ENCODE peak calls at places on chromosomes 11 and 22, in eight cellular contexts. F, V, H, R, E, S, C and M are unnamed samples.

GRCh38 chr11:15849265-15849664 is 507.1 kb downstream of the SOX6 start:
- DNase-seq in F (no peak), V (no peak), H (no peak), R (no peak), E (no peak), S (no peak), C (no peak), M (no peak)

GRCh38 chr11:73387594-73388021 is 11.4 kb downstream of the RELT start:
- DNase-seq in F (no peak), V (no peak), H (no peak), R (no peak), E (no peak), S (no peak), C (no peak), M (no peak)

GRCh38 chr11:6531267-6531752 is 34.2 kb downstream of the DNHD1 start:
- DNase-seq in F (peak; percentile 24), V (peak; percentile 56), H (peak; percentile 38), R (no peak), E (peak; percentile 41), S (no peak), C (peak; percentile 61), M (no peak)

GRCh38 chr22:42596376-42596775 is 18.3 kb downstream of the POLDIP3 start:
- DNase-seq in F (no peak), V (no peak), H (peak; percentile 43), R (no peak), E (no peak), S (no peak), C (no peak), M (no peak)

GRCh38 chr22:29144786-29145160 is 60.9 kb upstream of the EMID1 start:
- DNase-seq in F (no peak), V (no peak), H (no peak), R (peak; percentile 84), E (no peak), S (peak; percentile 58), C (no peak), M (no peak)

GRCh38 chr11:70538641-70539359 is 140.5 kb downstream of the CTTN start:
- DNase-seq in F (no peak), V (no peak), H (no peak), R (no peak), E (no peak), S (no peak), C (peak; percentile 23), M (no peak)

GRCh38 chr11:77312107-77312506 is 10.6 kb upstream of the GDPD4 start:
- DNase-seq in F (no peak), V (no peak), H (no peak), R (no peak), E (no peak), S (no peak), C (no peak), M (no peak)

GRCh38 chr11:128205796-128206195 is 381.6 kb downstream of the ETS1 start:
- DNase-seq in F (no peak), V (peak; percentile 12), H (no peak), R (no peak), E (no peak), S (no peak), C (no peak), M (no peak)

GRCh38 chr11:43268161-43268560 is 43.6 kb upstream of the API5 start:
- DNase-seq in F (no peak), V (no peak), H (peak; percentile 46), R (no peak), E (no peak), S (no peak), C (no peak), M (peak; percentile 61)

GRCh38 chr11:47400813-47401279 is 7.5 kb upstream of the SLC39A13 start:
- DNase-seq in F (no peak), V (no peak), H (no peak), R (no peak), E (no peak), S (no peak), C (peak; percentile 83), M (no peak)

GRCh38 chr11:114366331-114367243 is 33.7 kb downstream of the C11orf71 start:
- DNase-seq in F (peak; percentile 39), V (peak; percentile 46), H (no peak), R (no peak), E (peak; percentile 87), S (no peak), C (no peak), M (no peak)

GRCh38 chr11:17713851-17714250 is 5.5 kb upstream of the MYOD1 start:
- DNase-seq in F (no peak), V (no peak), H (no peak), R (no peak), E (no peak), S (no peak), C (no peak), M (no peak)

GRCh38 chr22:32590556-32590955 is 115.9 kb downstream of the FBXO7 start:
- DNase-seq in F (no peak), V (peak; percentile 52), H (no peak), R (no peak), E (peak; percentile 29), S (no peak), C (no peak), M (no peak)

GRCh38 chr22:46019351-46019750 is 42.4 kb upstream of the WNT7B start:
- DNase-seq in F (no peak), V (no peak), H (no peak), R (peak; percentile 63), E (no peak), S (no peak), C (no peak), M (no peak)
- TF ChIP-seq CTCF in F (no peak), V (no peak), H (no peak), R (no peak), E (no peak), S (no peak), C (no peak), M (no peak)

GRCh38 chr22:39543095-39543494 is 10.5 kb upstream of the RPS19BP1 start:
- DNase-seq in F (no peak), V (no peak), H (no peak), R (no peak), E (no peak), S (no peak), C (peak; percentile 72), M (no peak)
- TF ChIP-seq CTCF in F (peak; percentile 62), V (peak; percentile 30), H (no peak), R (no peak), E (peak; percentile 76), S (peak; percentile 67), C (peak; percentile 54), M (no peak)

DNA sequence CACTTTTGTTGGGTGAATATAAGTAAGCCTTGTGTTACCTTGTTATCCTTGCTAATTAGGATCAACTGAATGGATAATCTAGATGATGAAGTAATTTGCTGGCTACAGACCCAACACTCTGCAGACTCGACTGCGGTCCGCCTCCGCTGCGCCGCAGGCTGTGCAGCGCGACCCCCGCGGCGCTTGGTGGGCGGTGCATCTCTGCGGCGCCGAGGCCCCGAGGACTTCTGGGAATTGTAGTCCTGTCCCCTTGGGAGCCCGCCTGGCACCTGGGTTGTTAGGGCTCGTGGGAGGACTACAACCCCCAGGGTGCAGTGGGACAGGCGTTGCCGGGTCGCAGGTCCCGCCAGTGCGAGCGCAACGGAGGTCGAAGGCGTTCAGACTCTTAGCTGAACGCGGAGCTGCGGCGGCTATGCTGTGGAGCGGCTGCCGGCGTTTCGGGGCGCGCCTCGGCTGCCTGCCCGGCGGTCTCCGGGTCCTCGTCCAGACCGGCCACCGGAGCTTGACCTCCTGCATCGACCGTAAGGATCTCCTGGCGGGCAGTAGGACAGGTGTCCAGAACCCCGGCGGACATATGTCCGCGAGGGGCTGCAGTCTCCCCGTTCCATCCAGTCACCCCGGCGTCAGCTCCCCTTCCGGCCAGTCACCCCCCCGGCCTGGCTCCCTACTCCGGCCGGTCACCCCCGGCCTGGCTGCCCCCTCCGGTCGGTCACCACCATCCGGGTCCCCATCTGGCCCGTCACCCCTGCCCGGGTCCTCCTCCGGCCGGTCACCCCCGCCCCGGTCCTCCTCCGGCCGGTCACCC is at the start of the genes ACAD8 and THYN1:
- DNase-seq in F (peak; percentile 91), V (peak; percentile 97), H (peak; percentile 98), R (peak; percentile 99), E (peak; percentile 95), S (peak; percentile 96), C (peak; percentile 99), M (peak; percentile 96)
- TF ChIP-seq CTCF in F (no peak), V (no peak), H (peak; percentile 12), R (no peak), E (peak; percentile 1), S (peak; percentile 39), C (no peak), M (peak; percentile 54)

DNA sequence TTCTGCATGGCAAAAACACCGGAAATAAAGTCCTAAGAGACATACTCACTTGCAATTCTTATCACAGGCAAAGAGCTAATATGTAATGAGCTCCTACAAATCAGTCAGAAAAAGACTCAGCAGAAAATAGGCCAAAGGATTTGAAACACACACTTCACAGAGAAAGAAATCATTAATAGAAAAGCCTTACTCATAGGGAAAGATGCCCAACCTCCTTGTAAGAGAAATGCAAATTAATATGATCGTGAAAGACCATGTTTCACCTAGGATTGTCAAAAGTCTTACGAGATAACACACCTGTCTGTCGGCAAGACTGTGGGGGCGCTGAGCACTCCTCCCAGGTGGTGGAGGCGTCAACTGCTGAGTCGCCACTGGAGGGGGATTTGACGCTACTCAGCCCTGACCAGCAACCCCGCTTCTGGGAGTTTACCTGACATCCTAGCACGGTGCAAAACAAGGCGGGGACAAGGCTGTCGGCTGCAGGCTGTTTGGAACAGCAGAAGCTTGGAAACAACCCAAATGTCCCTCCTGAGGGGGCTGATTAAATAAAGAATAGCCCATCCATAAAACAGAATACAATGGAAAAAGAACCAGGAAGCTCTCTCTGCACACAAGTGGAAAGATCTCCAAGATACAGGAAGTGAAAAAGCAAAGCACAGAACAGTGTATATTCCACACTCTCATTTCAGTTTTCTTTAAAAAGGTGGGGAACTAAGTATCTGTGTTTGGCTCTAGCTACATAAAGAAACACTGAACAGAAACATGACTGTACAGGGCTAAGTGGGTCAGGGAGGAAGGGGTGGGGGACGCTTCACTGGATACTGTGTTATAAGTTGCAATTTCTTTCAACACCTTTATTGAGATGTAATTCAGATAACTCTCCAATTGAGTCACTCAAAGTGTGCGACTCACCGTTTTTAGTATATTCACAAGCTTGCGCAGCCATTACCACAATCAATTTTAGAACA is 11.5 kb downstream of the CSNK1E start:
- DNase-seq in F (no peak), V (peak; percentile 53), H (no peak), R (no peak), E (no peak), S (no peak), C (no peak), M (peak; percentile 43)
- TF ChIP-seq CTCF in F (no peak), V (no peak), H (no peak), R (no peak), E (no peak), S (no peak), C (no peak), M (no peak)